ENCODE peak calls at places on chromosomes 13 and 19, in four cellular contexts. One of them, this sample, is unnamed.

GRCh38 chr19:38769635-38770211 is 3.6 kb downstream of the LGALS7 start:
- DNase-seq in IMR-90: peak
- DNase-seq in dermis microvascular lymphatic vessel endothelial cell: peak
- DNase-seq in NCI-H2171 treated with DMSO at 0.1 percent for 48 hours: no peak
- DNase-seq in this sample: peak

GRCh38 chr19:43934055-43934984 is 762 bp downstream of the ZNF45 start:
- DNase-seq in IMR-90: peak
- DNase-seq in dermis microvascular lymphatic vessel endothelial cell: no peak
- DNase-seq in NCI-H2171 treated with DMSO at 0.1 percent for 48 hours: no peak
- DNase-seq in this sample: no peak

GRCh38 chr19:3655402-3656072 is 28.9 kb upstream of the CACTIN start:
- DNase-seq in IMR-90: peak
- DNase-seq in dermis microvascular lymphatic vessel endothelial cell: no peak
- DNase-seq in NCI-H2171 treated with DMSO at 0.1 percent for 48 hours: peak
- DNase-seq in this sample: no peak

GRCh38 chr19:34096020-34096915 is 76.0 kb upstream of the LSM14A start:
- DNase-seq in IMR-90: peak
- DNase-seq in dermis microvascular lymphatic vessel endothelial cell: peak
- DNase-seq in NCI-H2171 treated with DMSO at 0.1 percent for 48 hours: peak
- DNase-seq in this sample: no peak

GRCh38 chr19:17447704-17448189 is 721 bp downstream of the TMEM221 start:
- DNase-seq in IMR-90: no peak
- DNase-seq in dermis microvascular lymphatic vessel endothelial cell: no peak
- DNase-seq in NCI-H2171 treated with DMSO at 0.1 percent for 48 hours: no peak
- DNase-seq in this sample: no peak

GRCh38 chr19:47486900-47487299 is 2.9 kb upstream of the KPTN start:
- DNase-seq in IMR-90: no peak
- DNase-seq in dermis microvascular lymphatic vessel endothelial cell: no peak
- DNase-seq in NCI-H2171 treated with DMSO at 0.1 percent for 48 hours: no peak
- DNase-seq in this sample: no peak

GRCh38 chr19:5434970-5435641 is 20.1 kb upstream of the ZNRF4 start:
- DNase-seq in IMR-90: peak
- DNase-seq in dermis microvascular lymphatic vessel endothelial cell: no peak
- DNase-seq in NCI-H2171 treated with DMSO at 0.1 percent for 48 hours: no peak
- DNase-seq in this sample: no peak

GRCh38 chr13:36880961-36881360 is 39.1 kb downstream of the SMAD9 start:
- DNase-seq in IMR-90: peak
- DNase-seq in dermis microvascular lymphatic vessel endothelial cell: peak
- DNase-seq in NCI-H2171 treated with DMSO at 0.1 percent for 48 hours: no peak
- DNase-seq in this sample: no peak

GRCh38 chr19:2171349-2172145 is 7.8 kb downstream of the DOT1L start:
- DNase-seq in IMR-90: peak
- DNase-seq in dermis microvascular lymphatic vessel endothelial cell: no peak
- DNase-seq in NCI-H2171 treated with DMSO at 0.1 percent for 48 hours: peak
- DNase-seq in this sample: peak